ENCODE peak calls at places on chromosomes 2 and 18, in five cellular contexts. M is astrocyte of the spinal cord, H is colonic mucosa, B is breast epithelium, Z is fibroblast of lung. V is an unnamed sample.

GRCh38 chr2:75560768-75561565 is at the start of gene EVA1A:
- DNase-seq in M (peak), H (no peak), B (no peak), Z (peak), V (peak)

GRCh38 chr2:161141033-161141432 is 19.2 kb upstream of the TANK start:
- DNase-seq in M (no peak), H (no peak), B (no peak), Z (no peak), V (no peak)

GRCh38 chr18:50956116-50956515 is 11.7 kb upstream of the ELAC1 start:
- DNase-seq in M (no peak), H (no peak), B (no peak), Z (no peak), V (no peak)

GRCh38 chr2:105179469-105180372 is 61.8 kb upstream of the GPR45 start:
- DNase-seq in M (peak), H (peak), B (no peak), Z (peak), V (peak)

GRCh38 chr2:215354771-215355695 is 43.2 kb downstream of the ATIC start:
- DNase-seq in M (peak), H (no peak), B (no peak), Z (peak), V (peak)

GRCh38 chr2:159128191-159128590 is 158.3 kb downstream of the WDSUB1 start:
- DNase-seq in M (no peak), H (no peak), B (no peak), Z (no peak), V (no peak)

GRCh38 chr2:37337636-37338280 is 6.7 kb upstream of the QPCT start:
- DNase-seq in M (no peak), H (no peak), B (no peak), Z (no peak), V (no peak)

GRCh38 chr18:60232541-60232940 is 140.0 kb downstream of the MC4R start:
- DNase-seq in M (peak), H (no peak), B (no peak), Z (peak), V (peak)

GRCh38 chr2:148816176-148816575 is 58.9 kb upstream of the KIF5C start:
- DNase-seq in M (no peak), H (no peak), B (no peak), Z (no peak), V (no peak)

GRCh38 chr2:202015471-202015870 is 18.2 kb upstream of the FZD7 start:
- DNase-seq in M (no peak), H (no peak), B (no peak), Z (no peak), V (no peak)

GRCh38 chr2:217890445-217890844 is 112.3 kb downstream of the TNS1 start:
- DNase-seq in M (peak), H (no peak), B (no peak), Z (peak), V (peak)

GRCh38 chr18:48053881-48054586 is 123.6 kb upstream of the SMAD2 start:
- DNase-seq in M (no peak), H (peak), B (no peak), Z (no peak), V (no peak)

GRCh38 chr2:166180951-166181812 is 53.4 kb upstream of the SCN1A start:
- DNase-seq in M (peak), H (peak), B (peak), Z (peak), V (peak)

GRCh38 chr2:110873056-110873502 is 140.7 kb downstream of the ACOXL start:
- DNase-seq in M (no peak), H (no peak), B (no peak), Z (no peak), V (no peak)

GRCh38 chr18:26792661-26793060 is 72.8 kb downstream of the AQP4 start:
- DNase-seq in M (peak), H (no peak), B (no peak), Z (no peak), V (peak)

GRCh38 chr18:67525328-67526110 is 9.0 kb upstream of the DSEL start:
- DNase-seq in M (peak), H (peak), B (peak), Z (peak), V (peak)

GRCh38 chr18:38077219-38077618 is 511.6 kb upstream of the CELF4 start:
- DNase-seq in M (no peak), H (no peak), B (no peak), Z (no peak), V (no peak)

GRCh38 chr18:74604366-74604765 is 6.7 kb downstream of the ZNF407 start:
- DNase-seq in M (no peak), H (no peak), B (no peak), Z (no peak), V (no peak)

GRCh38 chr18:74595425-74595824 is 2.2 kb upstream of the ZNF407 start:
- DNase-seq in M (no peak), H (no peak), B (no peak), Z (no peak), V (no peak)

GRCh38 chr18:74596959-74597661 is 560 bp upstream of the ZNF407 start:
- DNase-seq in M (peak), H (peak), B (peak), Z (peak), V (no peak)

GRCh38 chr18:74597662-74598349 is at the start of gene ZNF407:
- DNase-seq in M (peak), H (peak), B (peak), Z (peak), V (peak)

DNA sequence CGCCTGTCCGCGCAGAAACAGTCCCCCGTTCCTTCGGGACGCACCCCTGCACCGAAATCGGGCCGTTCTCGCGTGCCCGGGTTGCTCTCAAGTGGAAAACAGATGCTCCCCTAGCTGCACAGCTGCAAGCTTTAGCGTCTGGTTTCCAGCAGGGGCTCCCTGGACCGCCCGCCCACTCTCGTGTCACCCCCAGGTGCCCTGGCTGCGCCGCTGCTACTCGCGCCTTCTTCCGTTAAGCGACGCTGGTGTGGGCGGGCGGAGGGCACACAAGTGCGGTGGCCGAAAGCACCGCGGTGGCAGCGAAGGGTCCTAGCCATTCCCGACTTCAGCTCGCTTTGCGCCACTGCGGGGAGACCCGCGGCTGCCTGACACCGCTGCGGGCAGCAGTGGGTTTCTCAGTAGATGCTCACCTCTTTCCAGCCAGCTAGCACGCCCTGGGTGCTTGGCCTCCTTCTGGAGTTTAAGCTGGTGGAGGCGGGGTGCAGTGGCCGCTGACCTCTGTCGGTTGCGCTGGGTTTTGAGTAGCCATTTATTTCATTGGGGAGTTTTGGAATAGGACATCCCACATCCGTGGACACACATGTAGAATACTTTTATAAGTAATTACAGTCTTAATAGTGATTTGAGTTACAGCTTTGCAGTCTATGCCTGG is 806 bp downstream of the ZNF407 start:
- DNase-seq in M (peak), H (peak), B (peak), Z (peak), V (peak)
- TF ChIP-seq CTCF in M (no peak), H (no peak), B (no peak), Z (peak), V (peak)

GRCh38 chr18:21600526-21601410 is at the start of gene ESCO1:
- DNase-seq in M (peak), H (peak), B (peak), Z (peak), V (peak)

GRCh38 chr18:21597616-21598015 is 2.9 kb downstream of the ESCO1 start:
- DNase-seq in M (no peak), H (no peak), B (no peak), Z (no peak), V (no peak)

GRCh38 chr18:21602302-21602592 is 1.7 kb upstream of the ESCO1 start:
- DNase-seq in M (no peak), H (no peak), B (no peak), Z (no peak), V (no peak)

GRCh38 chr18:21598726-21599584 is 1.5 kb downstream of the ESCO1 start:
- DNase-seq in M (no peak), H (no peak), B (no peak), Z (no peak), V (no peak)

GRCh38 chr18:21599585-21600525 is 649 bp downstream of the ESCO1 start:
- DNase-seq in M (peak), H (peak), B (peak), Z (no peak), V (peak)
- TF ChIP-seq CTCF in M (no peak), H (no peak), B (no peak), Z (no peak), V (peak)

DNA sequence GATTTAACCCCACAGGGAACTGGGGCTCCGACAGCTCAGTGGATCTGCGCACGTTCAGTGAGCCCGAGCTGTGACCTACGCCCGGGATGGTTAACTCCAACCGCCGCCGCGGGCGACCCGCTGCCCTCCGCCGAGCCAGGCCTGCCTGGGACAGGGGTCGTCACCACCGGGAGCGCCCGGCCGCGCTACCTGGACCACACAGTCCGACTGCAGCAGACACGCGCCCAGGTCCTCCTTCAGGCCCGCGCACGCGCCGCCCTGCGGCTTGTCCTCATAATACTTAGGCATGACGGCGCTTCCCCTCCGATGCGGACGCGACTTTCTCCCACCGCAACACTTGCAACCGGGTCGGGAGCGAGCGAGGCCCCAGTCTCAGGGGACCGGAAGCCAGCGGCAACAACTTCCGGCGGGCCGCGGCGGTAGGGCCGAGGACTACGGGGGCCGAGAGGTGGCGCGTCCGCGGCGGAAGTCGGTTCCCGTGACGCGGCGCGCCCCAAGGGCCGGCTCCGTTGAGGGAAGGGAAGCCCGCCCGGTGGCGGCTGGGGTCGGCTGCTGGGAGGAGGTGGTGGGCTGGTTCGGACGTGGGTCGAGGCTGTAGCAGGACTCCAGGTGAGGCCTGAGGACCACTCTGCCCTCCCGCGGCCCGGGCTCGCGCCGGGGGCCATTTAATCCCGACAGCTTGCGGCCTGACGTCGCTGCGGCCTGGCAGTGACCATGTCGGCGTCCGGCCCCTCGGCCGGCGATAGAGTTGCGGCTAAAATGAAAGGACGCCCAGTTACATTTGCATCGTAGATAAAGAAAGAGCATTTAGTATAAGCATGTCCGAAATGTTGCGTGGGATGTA is at the start of the genes COA5 and UNC50:
- DNase-seq in M (peak), H (peak), B (peak), Z (peak), V (peak)
- TF ChIP-seq CTCF in M (peak), H (no peak), B (no peak), Z (no peak), V (no peak)

DNA sequence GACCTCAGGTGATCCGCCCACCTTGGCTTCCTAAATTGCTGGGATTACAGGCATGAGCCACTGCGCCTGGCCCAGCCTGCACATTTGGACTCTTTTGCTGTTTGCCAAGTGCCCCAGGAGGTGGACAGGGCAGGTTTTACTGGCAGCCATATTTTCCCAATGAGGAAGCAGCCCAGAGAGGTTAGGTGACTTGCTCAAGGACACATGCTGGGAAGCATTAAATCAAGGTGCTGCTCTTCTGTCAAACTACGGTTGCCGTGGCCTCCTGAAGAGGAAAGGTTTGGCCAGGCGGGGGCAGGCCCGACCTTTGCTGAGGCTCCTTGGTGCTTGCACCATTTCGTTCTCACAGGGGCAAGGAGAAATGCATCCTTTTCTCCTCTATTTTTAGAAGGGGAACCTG is 44.0 kb downstream of the DNMT3A start:
- DNase-seq in M (no peak), H (no peak), B (no peak), Z (no peak), V (no peak)
- TF ChIP-seq CTCF in M (no peak), H (no peak), B (no peak), Z (no peak), V (no peak)

GRCh38 chr2:29075894-29076700 is 1.8 kb upstream of the PCARE start:
- DNase-seq in M (no peak), H (no peak), B (no peak), Z (peak), V (no peak)
- TF ChIP-seq CTCF in M (no peak), H (no peak), B (no peak), Z (no peak), V (no peak)